ENCODE peak calls at places on chromosomes 5 and 9, in seven cellular contexts. J is foreskin fibroblast, T is hepatocyte, S is pancreas, H is cardiac fibroblast, G is WTC11, D is uterus. O is an unnamed sample.
A peak's percentile ranks its signal among the peaks of the same experiment; 100 is the strongest.

GRCh38 chr9:2966846-2967372 is 123.0 kb upstream of the PUM3 start:
- DNase-seq in S (no peak), G (no peak), H (no peak), T (no peak), D (no peak), J (peak; percentile 16), O (no peak)

GRCh38 chr9:21778300-21778699 is 24.1 kb upstream of the MTAP start:
- DNase-seq in G (no peak), H (peak; percentile 75), T (no peak), S (no peak), J (peak; percentile 44), D (no peak), O (no peak)

GRCh38 chr5:55172937-55173695 is at the start of gene CDC20B:
- DNase-seq in J (peak; percentile 91), G (peak; percentile 79), D (peak; percentile 57), T (peak; percentile 93), H (peak; percentile 70), S (peak; percentile 80), O (peak; percentile 82)

GRCh38 chr9:128394404-128395168 is 23.4 kb downstream of the URM1 start:
- DNase-seq in S (no peak), D (no peak), J (no peak), H (no peak), G (no peak), T (no peak), O (no peak)

GRCh38 chr9:78644359-78644758 is 347.4 kb downstream of the PSAT1 start:
- DNase-seq in H (no peak), G (no peak), D (no peak), J (peak; percentile 54), T (no peak), S (no peak), O (no peak)

GRCh38 chr5:34930527-34930844 is 1.1 kb downstream of the DNAJC21 start:
- DNase-seq in J (peak; percentile 77), H (peak; percentile 20), D (no peak), T (no peak), S (no peak), G (no peak), O (no peak)

GRCh38 chr9:87656485-87656884 is 69.4 kb upstream of the CTSL start:
- DNase-seq in D (no peak), J (peak; percentile 53), G (no peak), S (no peak), T (no peak), H (peak; percentile 72), O (no peak)

GRCh38 chr9:69120380-69121154 is 53.5 kb upstream of the TJP2 start:
- DNase-seq in G (peak; percentile 91), S (peak; percentile 95), J (no peak), D (peak; percentile 31), T (peak; percentile 91), H (no peak), O (peak; percentile 59)

GRCh38 chr9:124022201-124023121 is 10.9 kb downstream of the LHX2 start:
- DNase-seq in J (no peak), T (no peak), G (peak; percentile 82), S (no peak), H (no peak), D (no peak), O (peak; percentile 55)

GRCh38 chr9:121768416-121769015 is 117.1 kb downstream of the DAB2IP start:
- DNase-seq in H (no peak), D (no peak), T (no peak), G (no peak), S (peak; percentile 61), J (no peak), O (no peak)

GRCh38 chr9:121765021-121765950 is 113.9 kb downstream of the DAB2IP start:
- DNase-seq in J (peak; percentile 82), D (peak; percentile 79), G (no peak), H (peak; percentile 57), S (peak; percentile 71), T (peak; percentile 50), O (no peak)

GRCh38 chr9:121766081-121766683 is 114.7 kb downstream of the DAB2IP start:
- DNase-seq in H (no peak), S (peak; percentile 58), J (no peak), G (no peak), D (no peak), T (no peak), O (no peak)

GRCh38 chr9:121769939-121770338 is 118.5 kb downstream of the DAB2IP start:
- DNase-seq in H (no peak), J (no peak), D (no peak), G (no peak), T (no peak), S (peak; percentile 22), O (no peak)

DNA sequence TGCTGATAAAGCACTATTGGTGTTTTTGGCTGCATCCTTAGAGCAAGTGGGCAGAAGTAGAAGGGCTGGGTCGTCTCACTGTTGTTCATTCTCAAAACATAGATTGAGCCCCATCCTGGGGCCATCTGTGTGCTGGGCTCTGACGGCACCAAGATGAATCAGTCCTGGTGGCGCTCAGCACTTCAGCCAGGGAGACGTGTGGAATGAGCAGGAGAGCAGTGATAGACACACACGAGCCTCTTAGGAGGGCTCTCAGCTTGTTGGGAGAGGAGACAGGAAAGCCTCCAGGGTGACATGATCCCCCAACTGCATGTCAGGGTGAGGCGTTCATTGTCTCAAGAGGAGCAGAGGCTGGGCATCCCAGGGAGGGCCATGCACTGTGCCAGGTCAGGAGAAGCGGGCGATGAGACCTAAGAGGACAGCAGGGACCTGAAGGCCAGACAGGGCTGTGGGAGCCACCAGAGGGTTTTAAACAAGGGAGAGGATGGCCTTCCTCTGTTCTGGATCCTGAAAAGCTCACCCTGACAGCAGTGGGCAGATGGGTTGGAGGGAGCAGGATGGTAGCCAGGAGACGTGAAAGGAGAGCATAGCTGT is 115.8 kb downstream of the DAB2IP start:
- DNase-seq in T (no peak), J (peak; percentile 29), H (no peak), G (no peak), S (peak; percentile 31), D (no peak), O (no peak)
- TF ChIP-seq CTCF in T (no peak), J (no peak), H (no peak), G (no peak), S (no peak), D (no peak), O (no peak)

GRCh38 chr9:85895685-85896084 is 45.3 kb upstream of the NAA35 start:
- DNase-seq in S (no peak), T (no peak), H (no peak), D (no peak), G (no peak), J (no peak), O (no peak)
- TF ChIP-seq CTCF in S (no peak), T (no peak), H (no peak), D (no peak), G (no peak), J (no peak), O (no peak)

GRCh38 chr9:130173462-130173876 is 1.3 kb downstream of the NCS1 start:
- DNase-seq in H (peak; percentile 28), G (no peak), D (no peak), S (peak; percentile 58), T (no peak), J (peak; percentile 65), O (no peak)

GRCh38 chr9:130171226-130172148 is 717 bp upstream of the NCS1 start:
- DNase-seq in H (no peak), G (peak; percentile 50), D (no peak), S (peak; percentile 76), T (no peak), J (no peak), O (no peak)

GRCh38 chr9:130172161-130172857 is at the start of gene NCS1:
- DNase-seq in H (peak; percentile 76), J (peak; percentile 91), S (peak; percentile 91), D (peak; percentile 76), G (peak; percentile 60), T (peak; percentile 91), O (peak; percentile 58)

GRCh38 chr9:130174025-130174424 is 1.8 kb downstream of the NCS1 start:
- DNase-seq in T (no peak), D (no peak), G (no peak), J (no peak), S (no peak), H (no peak), O (no peak)

GRCh38 chr9:130172858-130173461 is 756 bp downstream of the NCS1 start:
- DNase-seq in D (no peak), T (peak; percentile 72), J (peak; percentile 67), H (no peak), G (no peak), S (peak; percentile 76), O (no peak)
- TF ChIP-seq CTCF in D (no peak), T (no peak), J (no peak), H (no peak), G (no peak), S (no peak), O (no peak)

GRCh38 chr9:70427161-70427945 is 12.9 kb upstream of the KLF9 start:
- DNase-seq in S (no peak), H (peak; percentile 78), T (peak; percentile 46), D (peak; percentile 53), J (peak; percentile 68), G (no peak), O (no peak)
- TF ChIP-seq CTCF in S (no peak), H (no peak), T (no peak), D (no peak), J (no peak), G (no peak), O (no peak)

GRCh38 chr9:98943682-98944129 is at the start of gene COL15A1:
- DNase-seq in D (peak; percentile 40), T (peak; percentile 50), J (peak; percentile 67), G (peak; percentile 64), H (peak; percentile 11), S (peak; percentile 61), O (peak; percentile 44)
- TF ChIP-seq CTCF in D (no peak), T (no peak), J (no peak), G (no peak), H (no peak), S (no peak), O (no peak)

DNA sequence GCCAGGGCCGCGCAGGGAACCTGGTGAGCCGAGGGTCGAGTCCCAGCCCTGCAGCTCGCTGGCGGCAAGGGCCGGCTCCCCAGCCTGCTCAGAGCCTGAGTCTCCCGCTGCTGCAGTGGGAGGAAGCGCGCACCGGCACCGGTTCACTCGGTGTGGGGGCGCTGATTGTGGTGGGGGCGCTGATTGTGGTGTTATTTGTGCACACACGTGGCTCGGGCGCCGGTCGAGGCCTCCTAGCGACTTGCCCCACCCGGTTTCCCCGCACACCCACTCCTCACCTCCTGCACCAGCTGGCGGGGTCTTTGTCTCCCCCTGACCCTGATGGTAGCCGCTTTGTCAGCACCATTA is 266.7 kb downstream of the NSG2 start:
- DNase-seq in J (no peak), T (no peak), D (no peak), H (no peak), S (no peak), G (no peak), O (no peak)
- TF ChIP-seq CTCF in J (no peak), T (no peak), D (no peak), H (no peak), S (no peak), G (no peak), O (peak; percentile 46)

O was measured in endothelial cell.